ENCODE peak calls at places on chromosomes 12 and 14, in seven cellular contexts. Z is stimulated activated CD4-positive, alpha-beta T cell treated with anti-CD3 and anti-CD28 coated beads, Interleukin-12 subunit alpha, Interleukin-12 subunit beta, amount 100 ng/mL, for 24 hours; L is NCI-H1092 treated with DMSO at 0.1 percent for 48 hours; K is fibroblast of the conjunctiva; W is C1 segment of cervical spinal cord; A is EL; D is SK-N-SH. Y is an unnamed sample.

GRCh38 chr12:124517260-124518050 is 50.0 kb downstream of the NCOR2 start:
- DNase-seq in Z (no peak), L (peak), K (no peak), W (no peak), A (peak), D (peak), Y (no peak)

GRCh38 chr12:27899151-27899661 is 73.3 kb downstream of the PTHLH start:
- DNase-seq in Z (no peak), L (no peak), K (peak), W (no peak), A (peak), D (no peak), Y (no peak)

GRCh38 chr12:96510306-96510764 is 21.0 kb downstream of the CFAP54 start:
- DNase-seq in Z (no peak), L (no peak), K (no peak), W (no peak), A (no peak), D (no peak), Y (no peak)

GRCh38 chr14:66395300-66395699 is 90.9 kb upstream of the CCDC196 start:
- DNase-seq in Z (no peak), L (no peak), K (no peak), W (no peak), A (no peak), D (no peak), Y (no peak)

GRCh38 chr12:12726543-12727093 is 9.4 kb downstream of the CDKN1B start:
- DNase-seq in Z (no peak), L (peak), K (no peak), W (no peak), A (peak), D (peak), Y (no peak)

GRCh38 chr12:69173358-69173757 is 66.0 kb upstream of the CPSF6 start:
- DNase-seq in Z (no peak), L (no peak), K (no peak), W (no peak), A (no peak), D (no peak), Y (no peak)

GRCh38 chr14:38404100-38404541 is 148.2 kb upstream of the CLEC14A start:
- DNase-seq in Z (no peak), L (no peak), K (peak), W (no peak), A (peak), D (no peak), Y (no peak)

GRCh38 chr12:68364893-68365725 is 32.9 kb upstream of the MDM1 start:
- DNase-seq in Z (peak), L (no peak), K (peak), W (no peak), A (peak), D (no peak), Y (peak)

GRCh38 chr14:103703433-103704385 is 11.5 kb downstream of the XRCC3 start:
- DNase-seq in Z (no peak), L (no peak), K (no peak), W (no peak), A (no peak), D (no peak), Y (no peak)

GRCh38 chr14:92683041-92683440 is 65.4 kb downstream of the LGMN start:
- DNase-seq in Z (no peak), L (no peak), K (no peak), W (no peak), A (no peak), D (no peak), Y (no peak)

GRCh38 chr12:41476499-41476898 is 288.4 kb downstream of the PDZRN4 start:
- DNase-seq in Z (no peak), L (peak), K (no peak), W (no peak), A (no peak), D (no peak), Y (no peak)

GRCh38 chr12:78261901-78262300 is 431.2 kb downstream of the NAV3 start:
- DNase-seq in Z (no peak), L (no peak), K (no peak), W (no peak), A (no peak), D (no peak), Y (no peak)

GRCh38 chr12:89657739-89658138 is 50.9 kb downstream of the ATP2B1 start:
- DNase-seq in Z (no peak), L (no peak), K (no peak), W (no peak), A (no peak), D (no peak), Y (no peak)

GRCh38 chr14:22836301-22837058 is at the start of gene MMP14:
- DNase-seq in Z (no peak), L (no peak), K (peak), W (no peak), A (peak), D (peak), Y (no peak)

GRCh38 chr12:84201976-84202375 is 710.6 kb downstream of the SLC6A15 start:
- DNase-seq in Z (no peak), L (no peak), K (no peak), W (no peak), A (no peak), D (no peak), Y (no peak)

GRCh38 chr12:114656906-114657596 is 26.9 kb downstream of the TBX3 start:
- DNase-seq in Z (no peak), L (peak), K (no peak), W (no peak), A (no peak), D (no peak), Y (no peak)

GRCh38 chr12:106736051-106736957 is 38.2 kb upstream of the RIC8B start:
- DNase-seq in Z (no peak), L (no peak), K (no peak), W (no peak), A (no peak), D (no peak), Y (no peak)

GRCh38 chr14:104735830-104736642 is 12.0 kb downstream of the ADSS1 start:
- DNase-seq in Z (no peak), L (no peak), K (peak), W (peak), A (peak), D (peak), Y (peak)

GRCh38 chr12:53172352-53172751 is 8.2 kb upstream of the ZNF740 start:
- DNase-seq in Z (no peak), L (no peak), K (no peak), W (no peak), A (peak), D (no peak), Y (no peak)

GRCh38 chr12:119988440-119988787 is 622 bp upstream of the BICDL1 start:
- DNase-seq in Z (no peak), L (no peak), K (peak), W (no peak), A (peak), D (peak), Y (no peak)

GRCh38 chr14:87013583-87013982 is 979.4 kb downstream of the GALC start:
- DNase-seq in Z (no peak), L (no peak), K (no peak), W (no peak), A (peak), D (no peak), Y (no peak)

GRCh38 chr14:59870277-59871165 is at the start of gene RTN1:
- DNase-seq in Z (no peak), L (peak), K (no peak), W (no peak), A (peak), D (peak), Y (peak)

GRCh38 chr12:129520736-129521135 is 383.1 kb downstream of the TMEM132D start:
- DNase-seq in Z (no peak), L (no peak), K (no peak), W (no peak), A (no peak), D (no peak), Y (no peak)